ENCODE peak calls at places on chromosomes 6 and 20, in four cellular contexts. A is progenitor cell of endocrine pancreas, W is GM13977, I is SK-N-SH. D is an unnamed sample.

GRCh38 chr6:167150815-167151557 is 6.8 kb downstream of the GPR31 start:
- DNase-seq in A (no peak), W (peak), I (no peak), D (no peak)

GRCh38 chr20:50577175-50578018 is 67.2 kb downstream of the PTPN1 start:
- DNase-seq in W (no peak), I (peak), A (no peak), D (no peak)

GRCh38 chr6:34098045-34098936 is 47.6 kb downstream of the GRM4 start:
- DNase-seq in W (no peak), I (no peak), A (no peak), D (no peak)

GRCh38 chr6:136527831-136528230 is 22.4 kb downstream of the MAP7 start:
- DNase-seq in A (no peak), I (no peak), W (no peak), D (no peak)

GRCh38 chr6:146582857-146583256 is 15.9 kb upstream of the ADGB start:
- DNase-seq in W (no peak), I (no peak), A (no peak), D (no peak)

GRCh38 chr20:22810626-22811559 is 224.2 kb upstream of the SSTR4 start:
- DNase-seq in W (no peak), I (no peak), A (no peak), D (no peak)

GRCh38 chr6:138509371-138509770 is 10.1 kb upstream of the NHSL1 start:
- DNase-seq in I (peak), W (peak), A (no peak), D (peak)

GRCh38 chr6:109878291-109878690 is 99.8 kb upstream of the GPR6 start:
- DNase-seq in W (no peak), A (no peak), I (no peak), D (no peak)

GRCh38 chr20:21583486-21584168 is 69.8 kb upstream of the NKX2-2 start:
- DNase-seq in I (no peak), W (no peak), A (no peak), D (no peak)

GRCh38 chr6:30685977-30686907 is at the start of gene PPP1R18:
- DNase-seq in W (peak), I (peak), A (peak), D (peak)

GRCh38 chr6:74606488-74607135 is 599.2 kb downstream of the COL12A1 start:
- DNase-seq in I (no peak), A (no peak), W (no peak), D (no peak)

GRCh38 chr20:23234311-23235078 is 116.1 kb upstream of the NXT1 start:
- DNase-seq in A (no peak), W (no peak), I (no peak), D (no peak)

GRCh38 chr20:42530855-42531674 is 658.6 kb downstream of the PTPRT start:
- DNase-seq in A (no peak), I (peak), W (peak), D (no peak)

GRCh38 chr6:115706324-115706723 is 354.4 kb downstream of the FRK start:
- DNase-seq in I (no peak), A (no peak), W (no peak), D (no peak)

GRCh38 chr6:100144991-100145390 is 151.0 kb upstream of the MCHR2 start:
- DNase-seq in I (no peak), A (no peak), W (no peak), D (no peak)

GRCh38 chr6:111818539-111819226 is 54.6 kb downstream of the FYN start:
- DNase-seq in W (no peak), I (no peak), A (no peak), D (no peak)

GRCh38 chr6:111941686-111942330 is 68.6 kb upstream of the FYN start:
- DNase-seq in W (no peak), I (no peak), A (no peak), D (no peak)

GRCh38 chr6:31172973-31173384 is 2.5 kb upstream of the POU5F1 start:
- DNase-seq in W (no peak), I (no peak), A (no peak), D (no peak)

GRCh38 chr20:20391115-20391514 is 23.2 kb downstream of the INSM1 start:
- DNase-seq in W (no peak), A (no peak), I (no peak), D (no peak)

GRCh38 chr6:52551483-52552277 is 25.2 kb downstream of the TRAM2 start:
- DNase-seq in W (no peak), I (peak), A (no peak), D (no peak)

GRCh38 chr6:123417411-123417810 is 219.3 kb downstream of the TRDN start:
- DNase-seq in I (no peak), A (no peak), W (no peak), D (no peak)

GRCh38 chr6:10529231-10529801 is 8.2 kb downstream of the GCNT2 start:
- DNase-seq in A (no peak), I (no peak), W (no peak), D (no peak)

GRCh38 chr20:17556842-17557674 is 12.8 kb upstream of the DSTN start:
- DNase-seq in W (no peak), A (no peak), I (peak), D (no peak)

GRCh38 chr6:33641144-33641543 is 20.0 kb downstream of the ITPR3 start:
- DNase-seq in A (no peak), W (no peak), I (no peak), D (no peak)

GRCh38 chr6:167827062-167827587 is 414 bp downstream of the AFDN start:
- DNase-seq in A (peak), I (peak), W (peak), D (no peak)

GRCh38 chr6:13303668-13304017 is 24.7 kb downstream of the TBC1D7 start:
- DNase-seq in W (peak), A (no peak), I (no peak), D (no peak)

GRCh38 chr6:135871296-135871695 is 19.8 kb downstream of the PDE7B start:
- DNase-seq in W (no peak), A (no peak), I (no peak), D (no peak)

GRCh38 chr6:77030929-77031674 is 432.2 kb downstream of the HTR1B start:
- DNase-seq in I (no peak), W (no peak), A (no peak), D (no peak)

GRCh38 chr6:45710304-45710821 is 305.3 kb downstream of the CLIC5 start:
- DNase-seq in A (no peak), W (peak), I (no peak), D (no peak)

GRCh38 chr6:25968769-25969168 is 6.2 kb downstream of the TRIM38 start:
- DNase-seq in I (no peak), W (no peak), A (no peak), D (no peak)

GRCh38 chr6:90537723-90538407 is 49.0 kb downstream of the MAP3K7 start:
- DNase-seq in A (no peak), I (no peak), W (no peak), D (no peak)

GRCh38 chr6:14857501-14857900 is 388.4 kb upstream of the JARID2 start:
- DNase-seq in A (no peak), W (peak), I (no peak), D (peak)

GRCh38 chr20:52047811-52048302 is 143.7 kb downstream of the ZFP64 start:
- DNase-seq in W (no peak), A (no peak), I (no peak), D (peak)

GRCh38 chr6:40195751-40196518 is 261.7 kb upstream of the MOCS1 start:
- DNase-seq in W (no peak), A (no peak), I (no peak), D (no peak)

GRCh38 chr6:110654096-110654820 is 161.0 kb downstream of the CDK19 start:
- DNase-seq in I (no peak), A (no peak), W (no peak), D (no peak)

GRCh38 chr6:34560366-34561226 is 4.5 kb upstream of the SPDEF start:
- DNase-seq in I (peak), A (no peak), W (no peak), D (no peak)

D was measured in T-helper 1 cell.